ENCODE peak calls at places on chromosome 21, in nine cellular contexts. One of them, this sample, is unnamed.

GRCh38 chr21:15850645-15851044 is 120.9 kb downstream of the USP25 start:
- DNase-seq in GM23248: peak; percentile 52
- DNase-seq in OCI-LY7: no peak
- DNase-seq in HCT116: no peak
- DNase-seq in MM.1S: no peak
- DNase-seq in PC-3: peak; percentile 78
- DNase-seq in neural progenitor cell: no peak
- DNase-seq in SK-N-SH: no peak
- DNase-seq in GM23338: no peak
- DNase-seq in this sample: no peak

GRCh38 chr21:26982767-26983166 is 15.9 kb upstream of the ADAMTS5 start:
- DNase-seq in GM23248: peak; percentile 70
- DNase-seq in OCI-LY7: no peak
- DNase-seq in HCT116: no peak
- DNase-seq in MM.1S: no peak
- DNase-seq in PC-3: peak; percentile 75
- DNase-seq in neural progenitor cell: no peak
- DNase-seq in SK-N-SH: no peak
- DNase-seq in GM23338: peak; percentile 3
- DNase-seq in this sample: no peak

GRCh38 chr21:16634522-16634914 is 878.3 kb upstream of the CXADR start:
- DNase-seq in GM23248: no peak
- DNase-seq in OCI-LY7: no peak
- DNase-seq in HCT116: no peak
- DNase-seq in MM.1S: no peak
- DNase-seq in PC-3: no peak
- DNase-seq in neural progenitor cell: no peak
- DNase-seq in SK-N-SH: no peak
- DNase-seq in GM23338: peak; percentile 75
- DNase-seq in this sample: no peak

GRCh38 chr21:26811031-26811430 is 34.2 kb downstream of the ADAMTS1 start:
- DNase-seq in GM23248: peak; percentile 27
- DNase-seq in OCI-LY7: no peak
- DNase-seq in HCT116: no peak
- DNase-seq in MM.1S: no peak
- DNase-seq in PC-3: no peak
- DNase-seq in neural progenitor cell: no peak
- DNase-seq in SK-N-SH: no peak
- DNase-seq in GM23338: no peak
- DNase-seq in this sample: no peak

GRCh38 chr21:35628331-35628730 is 432.0 kb downstream of the SETD4 start:
- DNase-seq in GM23248: no peak
- DNase-seq in OCI-LY7: no peak
- DNase-seq in HCT116: no peak
- DNase-seq in MM.1S: no peak
- DNase-seq in PC-3: peak; percentile 40
- DNase-seq in neural progenitor cell: no peak
- DNase-seq in SK-N-SH: no peak
- DNase-seq in GM23338: no peak
- DNase-seq in this sample: no peak

GRCh38 chr21:41425954-41426655 is at the start of gene MX1:
- DNase-seq in GM23248: peak; percentile 58
- DNase-seq in OCI-LY7: peak; percentile 78
- DNase-seq in HCT116: no peak
- DNase-seq in MM.1S: peak; percentile 98
- DNase-seq in PC-3: peak; percentile 55
- DNase-seq in neural progenitor cell: peak; percentile 52
- DNase-seq in SK-N-SH: peak; percentile 41
- DNase-seq in GM23338: peak; percentile 75
- DNase-seq in this sample: peak; percentile 81

GRCh38 chr21:34983680-34984086 is 65.4 kb downstream of the RUNX1 start:
- DNase-seq in GM23248: peak; percentile 84
- DNase-seq in OCI-LY7: no peak
- DNase-seq in HCT116: no peak
- DNase-seq in MM.1S: peak; percentile 58
- DNase-seq in PC-3: peak; percentile 65
- DNase-seq in neural progenitor cell: no peak
- DNase-seq in SK-N-SH: no peak
- DNase-seq in GM23338: no peak
- DNase-seq in this sample: no peak

GRCh38 chr21:41247561-41247968 is 69.0 kb upstream of the FAM3B start:
- DNase-seq in GM23248: no peak
- DNase-seq in OCI-LY7: no peak
- DNase-seq in HCT116: no peak
- DNase-seq in MM.1S: no peak
- DNase-seq in PC-3: no peak
- DNase-seq in neural progenitor cell: no peak
- DNase-seq in SK-N-SH: no peak
- DNase-seq in GM23338: no peak
- DNase-seq in this sample: no peak

GRCh38 chr21:20645344-20645743 is 352.9 kb upstream of the NCAM2 start:
- DNase-seq in GM23248: no peak
- DNase-seq in OCI-LY7: no peak
- DNase-seq in HCT116: no peak
- DNase-seq in MM.1S: no peak
- DNase-seq in PC-3: no peak
- DNase-seq in neural progenitor cell: no peak
- DNase-seq in SK-N-SH: no peak
- DNase-seq in GM23338: no peak
- DNase-seq in this sample: no peak
- H3K4me1 ChIP-seq in GM23248: no peaks in the 10 kb centered on the region
- H3K4me1 ChIP-seq in OCI-LY7: no peaks in the 10 kb centered on the region
- H3K4me1 ChIP-seq in HCT116: no peaks in the 10 kb centered on the region
- H3K4me1 ChIP-seq in MM.1S: no peaks in the 10 kb centered on the region
- H3K4me1 ChIP-seq in PC-3: peaks cover 28% of the 10 kb centered on the region
- H3K4me1 ChIP-seq in neural progenitor cell: peaks cover 3% of the 10 kb centered on the region
- H3K4me1 ChIP-seq in SK-N-SH: no peaks in the 10 kb centered on the region
- H3K4me1 ChIP-seq in GM23338: peaks cover 6% of the 10 kb centered on the region
- H3K4me1 ChIP-seq in this sample: no peaks in the 10 kb centered on the region

GRCh38 chr21:42696026-42696380 is 42.6 kb downstream of the PDE9A start:
- DNase-seq in GM23248: no peak
- DNase-seq in OCI-LY7: no peak
- DNase-seq in HCT116: no peak
- DNase-seq in MM.1S: no peak
- DNase-seq in PC-3: no peak
- DNase-seq in neural progenitor cell: no peak
- DNase-seq in SK-N-SH: no peak
- DNase-seq in GM23338: no peak
- DNase-seq in this sample: no peak

GRCh38 chr21:42696516-42697040 is 43.2 kb downstream of the PDE9A start:
- DNase-seq in GM23248: no peak
- DNase-seq in OCI-LY7: no peak
- DNase-seq in HCT116: no peak
- DNase-seq in MM.1S: no peak
- DNase-seq in PC-3: no peak
- DNase-seq in neural progenitor cell: no peak
- DNase-seq in SK-N-SH: no peak
- DNase-seq in GM23338: no peak
- DNase-seq in this sample: no peak

GRCh38 chr21:42695324-42696025 is 42.1 kb downstream of the PDE9A start:
- DNase-seq in GM23248: peak; percentile 51
- DNase-seq in OCI-LY7: no peak
- DNase-seq in HCT116: no peak
- DNase-seq in MM.1S: no peak
- DNase-seq in PC-3: peak; percentile 32
- DNase-seq in neural progenitor cell: no peak
- DNase-seq in SK-N-SH: no peak
- DNase-seq in GM23338: no peak
- DNase-seq in this sample: no peak

GRCh38 chr21:42692688-42693087 is 39.3 kb downstream of the PDE9A start:
- DNase-seq in GM23248: no peak
- DNase-seq in OCI-LY7: no peak
- DNase-seq in HCT116: no peak
- DNase-seq in MM.1S: no peak
- DNase-seq in PC-3: no peak
- DNase-seq in neural progenitor cell: no peak
- DNase-seq in SK-N-SH: no peak
- DNase-seq in GM23338: no peak
- DNase-seq in this sample: no peak

DNA sequence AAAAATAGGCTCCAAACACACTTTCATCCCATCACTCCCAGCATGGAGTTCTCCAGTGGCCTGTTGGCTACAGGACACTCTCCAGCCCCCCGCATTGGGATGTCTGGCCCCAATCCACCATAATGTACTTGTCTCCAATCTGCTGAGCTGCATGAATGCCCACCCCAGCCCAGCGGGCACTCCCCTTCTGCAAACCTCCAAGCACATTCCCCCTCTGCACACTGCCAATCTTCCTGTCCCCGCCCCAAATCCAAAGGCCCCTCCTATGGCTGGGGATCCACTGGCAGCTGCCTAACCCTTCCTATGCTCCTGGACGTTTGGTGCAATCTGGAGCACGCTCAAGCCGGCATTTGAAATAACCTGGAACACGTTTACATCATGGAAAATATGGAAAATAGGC is 41.3 kb downstream of the PDE9A start:
- DNase-seq in GM23248: no peak
- DNase-seq in OCI-LY7: no peak
- DNase-seq in HCT116: no peak
- DNase-seq in MM.1S: no peak
- DNase-seq in PC-3: no peak
- DNase-seq in neural progenitor cell: no peak
- DNase-seq in SK-N-SH: no peak
- DNase-seq in GM23338: no peak
- DNase-seq in this sample: no peak
- H2AFZ ChIP-seq in GM23248: no peak overlapping the region
- H2AFZ ChIP-seq in OCI-LY7: no peak overlapping the region
- H2AFZ ChIP-seq in HCT116: no peak overlapping the region
- H2AFZ ChIP-seq in MM.1S: no peak overlapping the region
- H2AFZ ChIP-seq in PC-3: no peak overlapping the region
- H2AFZ ChIP-seq in neural progenitor cell: no peak overlapping the region
- H2AFZ ChIP-seq in SK-N-SH: no peak overlapping the region
- H2AFZ ChIP-seq in GM23338: no peak overlapping the region
- H2AFZ ChIP-seq in this sample: no peak overlapping the region

GRCh38 chr21:40051801-40052200 is 184.6 kb downstream of the PCP4 start:
- DNase-seq in GM23248: no peak
- DNase-seq in OCI-LY7: no peak
- DNase-seq in HCT116: no peak
- DNase-seq in MM.1S: no peak
- DNase-seq in PC-3: no peak
- DNase-seq in neural progenitor cell: no peak
- DNase-seq in SK-N-SH: no peak
- DNase-seq in GM23338: no peak
- DNase-seq in this sample: no peak

GRCh38 chr21:40053007-40053406 is 185.8 kb downstream of the PCP4 start:
- DNase-seq in GM23248: no peak
- DNase-seq in OCI-LY7: no peak
- DNase-seq in HCT116: no peak
- DNase-seq in MM.1S: no peak
- DNase-seq in PC-3: no peak
- DNase-seq in neural progenitor cell: no peak
- DNase-seq in SK-N-SH: peak; percentile 32
- DNase-seq in GM23338: no peak
- DNase-seq in this sample: peak; percentile 17

GRCh38 chr21:40049959-40050290 is 182.7 kb downstream of the PCP4 start:
- DNase-seq in GM23248: no peak
- DNase-seq in OCI-LY7: no peak
- DNase-seq in HCT116: no peak
- DNase-seq in MM.1S: no peak
- DNase-seq in PC-3: no peak
- DNase-seq in neural progenitor cell: peak; percentile 19
- DNase-seq in SK-N-SH: no peak
- DNase-seq in GM23338: peak; percentile 68
- DNase-seq in this sample: no peak

GRCh38 chr21:40054403-40054802 is 187.2 kb downstream of the PCP4 start:
- DNase-seq in GM23248: no peak
- DNase-seq in OCI-LY7: no peak
- DNase-seq in HCT116: no peak
- DNase-seq in MM.1S: peak; percentile 63
- DNase-seq in PC-3: peak; percentile 17
- DNase-seq in neural progenitor cell: no peak
- DNase-seq in SK-N-SH: no peak
- DNase-seq in GM23338: no peak
- DNase-seq in this sample: peak; percentile 23

DNA sequence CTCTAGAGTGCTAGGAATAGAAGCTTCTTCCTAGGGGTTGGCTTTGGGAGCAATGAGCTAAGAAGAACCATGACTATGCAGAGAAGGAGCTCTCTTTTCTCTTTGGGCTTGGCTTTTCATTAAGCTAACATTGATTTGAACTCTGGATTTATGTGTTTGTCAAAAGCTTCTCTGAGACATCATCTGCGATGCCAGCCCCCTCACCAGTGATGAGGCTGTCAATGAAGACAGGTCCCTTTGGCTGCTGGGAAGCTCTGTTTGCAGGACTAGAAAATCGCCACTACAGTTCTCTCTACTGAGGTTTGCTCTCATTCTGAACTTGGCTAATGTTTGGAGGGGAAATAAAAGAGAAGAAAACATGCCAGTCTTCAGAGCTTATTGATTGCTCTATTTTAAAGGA is 185.0 kb downstream of the PCP4 start:
- DNase-seq in GM23248: no peak
- DNase-seq in OCI-LY7: no peak
- DNase-seq in HCT116: no peak
- DNase-seq in MM.1S: no peak
- DNase-seq in PC-3: no peak
- DNase-seq in neural progenitor cell: no peak
- DNase-seq in SK-N-SH: no peak
- DNase-seq in GM23338: no peak
- DNase-seq in this sample: no peak
- TF ChIP-seq EZH2phosphoT487 in GM23248: no peak
- TF ChIP-seq EZH2phosphoT487 in OCI-LY7: no peak
- TF ChIP-seq EZH2phosphoT487 in HCT116: no peak
- TF ChIP-seq EZH2phosphoT487 in MM.1S: no peak
- TF ChIP-seq EZH2phosphoT487 in PC-3: no peak
- TF ChIP-seq EZH2phosphoT487 in neural progenitor cell: no peak
- TF ChIP-seq EZH2phosphoT487 in SK-N-SH: no peak
- TF ChIP-seq EZH2phosphoT487 in GM23338: no peak
- TF ChIP-seq EZH2phosphoT487 in this sample: no peak

GRCh38 chr21:37385179-37385765 is 18.7 kb downstream of the DYRK1A start:
- DNase-seq in GM23248: no peak
- DNase-seq in OCI-LY7: no peak
- DNase-seq in HCT116: no peak
- DNase-seq in MM.1S: no peak
- DNase-seq in PC-3: no peak
- DNase-seq in neural progenitor cell: no peak
- DNase-seq in SK-N-SH: no peak
- DNase-seq in GM23338: no peak
- DNase-seq in this sample: no peak
- H3K4me1 ChIP-seq in GM23248: peaks cover 4% of the 10 kb centered on the region
- H3K4me1 ChIP-seq in OCI-LY7: peaks cover 19% of the 10 kb centered on the region
- H3K4me1 ChIP-seq in HCT116: no peaks in the 10 kb centered on the region
- H3K4me1 ChIP-seq in MM.1S: no peaks in the 10 kb centered on the region
- H3K4me1 ChIP-seq in PC-3: peaks cover 16% of the 10 kb centered on the region
- H3K4me1 ChIP-seq in neural progenitor cell: peaks cover 53% of the 10 kb centered on the region
- H3K4me1 ChIP-seq in SK-N-SH: no peaks in the 10 kb centered on the region
- H3K4me1 ChIP-seq in GM23338: peaks cover 41% of the 10 kb centered on the region
- H3K4me1 ChIP-seq in this sample: peaks cover 12% of the 10 kb centered on the region

DNA sequence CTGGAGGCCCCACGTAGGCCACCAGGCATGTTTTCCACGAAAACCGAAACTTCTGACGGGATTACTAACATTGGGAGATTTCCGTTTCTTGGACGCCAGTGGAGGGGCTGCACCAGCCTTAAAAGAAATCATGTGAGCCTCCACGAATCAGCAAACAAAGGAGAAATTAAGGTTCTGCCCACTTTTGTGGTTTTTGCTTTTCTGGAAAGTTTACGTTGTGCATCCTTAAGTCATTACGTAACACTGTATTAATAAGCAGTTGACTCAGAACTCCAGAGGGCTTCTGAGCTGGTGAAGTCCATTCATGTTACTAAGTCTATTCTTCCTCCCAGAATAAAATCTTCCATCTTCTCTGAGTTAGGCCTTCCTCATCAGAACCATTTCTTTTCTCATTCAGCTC is 168.5 kb downstream of the PSMG1 start:
- DNase-seq in GM23248: peak; percentile 96
- DNase-seq in OCI-LY7: no peak
- DNase-seq in HCT116: no peak
- DNase-seq in MM.1S: no peak
- DNase-seq in PC-3: peak; percentile 93
- DNase-seq in neural progenitor cell: no peak
- DNase-seq in SK-N-SH: no peak
- DNase-seq in GM23338: no peak
- DNase-seq in this sample: peak; percentile 49
- H2AFZ ChIP-seq in GM23248: peak overlapping the region; percentile 52
- H2AFZ ChIP-seq in OCI-LY7: no peak overlapping the region
- H2AFZ ChIP-seq in HCT116: no peak overlapping the region
- H2AFZ ChIP-seq in MM.1S: no peak overlapping the region
- H2AFZ ChIP-seq in PC-3: peak overlapping the region; percentile 63
- H2AFZ ChIP-seq in neural progenitor cell: no peak overlapping the region
- H2AFZ ChIP-seq in SK-N-SH: no peak overlapping the region
- H2AFZ ChIP-seq in GM23338: no peak overlapping the region
- H2AFZ ChIP-seq in this sample: no peak overlapping the region

This sample was measured in hepatocyte.